ENCODE peak calls at places on chromosomes 12 and 14, in ten cellular contexts. L is kidney; P is body of pancreas; S is mesenchymal stem cell; Y is colonic mucosa; A is heart right ventricle; H is psoas muscle; R is transverse colon; O is naive thymus-derived CD4-positive, alpha-beta T cell; B is GM23248. Q is an unnamed sample. For H3K9me3, the result is how much of the 10 kb centered on the place peaks cover.

GRCh38 chr12:2678416-2678815 is 116.4 kb upstream of the FKBP4 start:
- DNase-seq in L (no peak), P (no peak), S (no peak), Y (no peak), A (no peak), H (no peak), R (no peak), O (no peak), B (no peak), Q (no peak)

GRCh38 chr12:124248862-124249825 is 45.7 kb upstream of the RFLNA start:
- DNase-seq in L (peak), P (no peak), S (no peak), Y (no peak), A (no peak), H (no peak), R (no peak), O (no peak), B (peak), Q (no peak)

GRCh38 chr14:99574099-99574880 is 29.7 kb downstream of the CCDC85C start:
- DNase-seq in L (peak), P (peak), S (peak), Y (peak), A (peak), H (no peak), R (peak), O (no peak), B (peak), Q (peak)

GRCh38 chr14:83825836-83826235 is 1704.1 kb upstream of the FLRT2 start:
- DNase-seq in L (no peak), P (no peak), S (no peak), Y (no peak), A (no peak), H (no peak), R (no peak), O (no peak), B (no peak), Q (no peak)

GRCh38 chr12:122845865-122846621 is 10.8 kb downstream of the HIP1R start:
- DNase-seq in L (peak), P (no peak), S (no peak), Y (no peak), A (no peak), H (no peak), R (no peak), O (no peak), B (no peak), Q (no peak)

GRCh38 chr14:97603201-97603600 is 806.0 kb downstream of the VRK1 start:
- DNase-seq in L (no peak), P (no peak), S (no peak), Y (no peak), A (no peak), H (no peak), R (no peak), O (no peak), B (no peak), Q (no peak)

GRCh38 chr12:67442347-67442841 is 173.2 kb downstream of the CAND1 start:
- DNase-seq in L (no peak), P (peak), S (no peak), Y (no peak), A (peak), H (no peak), R (peak), O (no peak), B (no peak), Q (peak)

GRCh38 chr14:85580536-85581165 is 50.7 kb downstream of the FLRT2 start:
- DNase-seq in L (no peak), P (no peak), S (no peak), Y (no peak), A (no peak), H (no peak), R (no peak), O (no peak), B (no peak), Q (no peak)

GRCh38 chr12:102120886-102121285 is 903 bp downstream of the PARPBP start:
- DNase-seq in L (no peak), P (no peak), S (peak), Y (peak), A (no peak), H (no peak), R (no peak), O (no peak), B (peak), Q (no peak)

GRCh38 chr14:81990312-81990761 is 456.7 kb upstream of the SEL1L start:
- DNase-seq in L (no peak), P (peak), S (peak), Y (peak), A (no peak), H (no peak), R (peak), O (peak), B (peak), Q (peak)

GRCh38 chr12:6927379-6927991 is at the start of gene ATN1:
- DNase-seq in L (peak), P (peak), S (peak), Y (peak), A (peak), H (peak), R (peak), O (peak), B (peak), Q (peak)

GRCh38 chr12:32198555-32198954 is 91.9 kb downstream of the BICD1 start:
- DNase-seq in L (no peak), P (no peak), S (peak), Y (no peak), A (no peak), H (no peak), R (no peak), O (no peak), B (peak), Q (no peak)

GRCh38 chr12:120835304-120835612 is 68.9 kb downstream of the SPPL3 start:
- DNase-seq in L (no peak), P (no peak), S (peak), Y (no peak), A (no peak), H (no peak), R (no peak), O (no peak), B (no peak), Q (no peak)

DNA sequence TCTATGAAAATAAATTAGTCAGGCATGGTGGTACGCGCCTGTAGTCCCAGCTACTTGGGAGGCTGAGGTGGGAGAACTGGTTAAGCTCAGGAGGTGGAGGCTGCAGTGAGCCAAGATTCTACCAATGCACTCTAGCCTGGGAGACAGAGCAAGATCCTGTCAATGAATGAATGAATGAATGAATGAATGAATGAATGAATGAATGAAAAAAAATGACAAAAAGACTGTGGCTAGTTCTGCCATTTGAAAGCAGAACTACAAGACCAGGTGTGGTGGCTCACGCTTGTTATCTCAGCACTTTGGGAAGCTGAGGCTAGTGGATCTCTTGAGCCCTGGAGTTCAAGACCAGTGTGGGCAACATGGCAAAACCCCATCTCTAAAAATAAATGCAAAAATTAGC is 32.2 kb upstream of the NPFF start:
- DNase-seq in L (no peak), P (no peak), S (no peak), Y (no peak), A (no peak), H (no peak), R (no peak), O (no peak), B (no peak), Q (no peak)
- H3K9me3 ChIP-seq in L (under half), P (under half), S (under half), Y (under half), A (under half), H (under half), R (under half), O (under half), B (under half), Q (under half)

DNA sequence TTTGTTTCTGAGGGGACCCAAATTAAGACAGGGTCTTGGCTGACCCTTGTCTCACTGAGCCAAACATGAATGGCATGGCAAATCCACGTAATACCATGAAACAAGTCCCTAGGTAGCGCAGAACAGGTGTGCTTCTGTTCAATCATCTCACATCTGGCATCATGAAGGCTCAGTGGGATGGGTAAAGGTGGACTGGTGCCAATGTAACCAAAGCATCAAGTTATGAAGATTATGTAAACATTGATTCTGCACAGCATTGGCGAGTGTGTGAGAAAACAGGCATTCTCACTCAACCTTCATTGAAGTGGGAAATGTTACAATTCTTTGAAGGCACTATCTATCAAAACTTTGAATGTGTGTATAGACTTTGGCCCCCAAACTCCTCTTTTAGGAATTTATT is 41.9 kb downstream of the PTGER2 start:
- DNase-seq in L (no peak), P (no peak), S (no peak), Y (peak), A (no peak), H (no peak), R (peak), O (no peak), B (no peak), Q (no peak)
- H3K4me3 ChIP-seq in L (no peak), P (no peak), S (no peak), Y (no peak), A (no peak), H (no peak), R (no peak), O (no peak), B (peak), Q (no peak)

GRCh38 chr14:104284107-104284592 is 145.8 kb downstream of the KIF26A start:
- DNase-seq in L (peak), P (peak), S (no peak), Y (peak), A (no peak), H (peak), R (no peak), O (no peak), B (no peak), Q (no peak)
- H3K27ac ChIP-seq in L (no peak), P (no peak), S (no peak), Y (peak), A (no peak), H (no peak), R (peak), O (no peak), B (no peak), Q (no peak)

DNA sequence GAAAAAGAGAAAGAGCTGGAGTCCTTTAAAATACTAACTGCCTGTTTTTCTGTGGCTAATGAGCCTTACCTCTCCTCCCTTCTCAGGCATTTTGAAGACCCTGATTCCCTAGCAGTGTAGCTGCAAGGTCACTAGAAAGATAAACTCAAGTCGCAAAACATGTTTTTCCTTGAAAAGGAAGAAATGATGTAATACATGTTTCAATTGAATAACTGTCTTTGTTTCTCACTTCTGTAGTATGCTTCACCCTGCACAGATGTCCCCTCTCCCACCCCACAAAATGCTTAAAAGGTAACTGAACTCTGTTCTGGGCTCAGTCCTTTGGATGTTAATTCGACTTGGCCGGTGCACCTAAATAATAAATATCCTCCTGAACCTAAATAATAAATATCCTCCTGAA is 1350.3 kb downstream of the TMEM121 start:
- DNase-seq in L (no peak), P (no peak), S (no peak), Y (no peak), A (no peak), H (no peak), R (no peak), O (no peak), B (no peak), Q (no peak)
- H3K9me3 ChIP-seq in L (under half), P (under half), S (under half), Y (under half), A (under half), H (under half), R (under half), O (under half), B (under half), Q (under half)

GRCh38 chr12:95225645-95226212 is 8.1 kb downstream of the VEZT start:
- DNase-seq in L (no peak), P (no peak), S (no peak), Y (no peak), A (no peak), H (no peak), R (no peak), O (no peak), B (no peak), Q (no peak)
- H3K4me3 ChIP-seq in L (no peak), P (no peak), S (no peak), Y (no peak), A (no peak), H (no peak), R (no peak), O (no peak), B (no peak), Q (no peak)

GRCh38 chr12:52245259-52245961 is 12.4 kb downstream of the KRT7 start:
- DNase-seq in L (no peak), P (peak), S (no peak), Y (no peak), A (no peak), H (no peak), R (no peak), O (no peak), B (no peak), Q (peak)
- H3K27ac ChIP-seq in L (peak), P (peak), S (no peak), Y (no peak), A (no peak), H (no peak), R (no peak), O (no peak), B (no peak), Q (peak)

GRCh38 chr14:104804481-104805325 is 3.8 kb downstream of the ZBTB42 start:
- DNase-seq in L (peak), P (no peak), S (no peak), Y (no peak), A (no peak), H (no peak), R (no peak), O (no peak), B (no peak), Q (no peak)
- H3K9me3 ChIP-seq in L (under half), P (under half), S (under half), Y (under half), A (under half), H (under half), R (under half), O (under half), B (under half), Q (under half)

DNA sequence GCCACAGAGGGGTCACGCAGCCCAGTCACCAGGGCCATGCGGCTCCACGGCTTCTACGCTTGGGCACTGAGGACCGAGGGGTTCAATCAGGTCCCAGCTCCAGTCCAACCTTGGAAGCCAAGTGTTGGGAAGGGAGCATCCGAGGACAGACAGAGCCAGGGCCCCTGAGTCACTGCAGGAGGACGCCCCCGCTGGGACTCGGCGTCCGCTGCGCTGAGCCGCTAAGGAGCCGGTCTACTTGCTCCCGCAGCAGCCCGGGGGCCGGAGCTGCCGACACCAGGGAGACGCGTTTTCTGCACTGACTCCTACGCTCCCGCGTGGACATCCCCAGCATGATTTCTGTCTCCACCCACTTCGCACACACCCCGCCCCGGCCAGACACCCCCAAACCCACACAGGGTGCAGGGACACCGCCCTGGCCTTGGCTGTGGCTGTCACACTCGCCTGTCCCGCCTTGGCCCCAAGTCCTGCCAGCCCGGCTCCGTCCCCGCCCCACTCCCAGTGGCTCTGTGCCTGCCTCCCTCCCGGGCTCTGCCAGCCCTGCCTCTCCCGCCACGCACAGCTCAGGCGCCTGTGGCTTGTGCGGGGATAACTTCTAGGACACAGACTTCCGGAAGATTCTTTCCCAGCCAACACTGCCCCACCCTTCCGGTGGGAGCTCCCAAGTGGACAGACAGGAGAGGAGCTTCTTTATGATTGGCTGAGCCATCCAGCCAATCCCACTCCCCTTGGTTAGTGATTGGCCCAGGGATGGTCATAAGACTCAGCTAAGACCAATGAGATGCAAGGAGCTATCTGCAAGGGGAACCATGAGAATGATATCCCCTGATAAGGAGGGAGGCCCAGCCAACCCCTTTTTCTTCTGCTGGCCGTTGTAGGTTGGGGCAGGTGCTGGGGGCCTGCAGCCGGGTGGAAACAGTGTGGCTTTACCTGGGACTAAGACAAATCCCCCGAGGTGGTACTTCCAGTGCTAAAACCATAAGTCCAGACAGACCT is 118.9 kb upstream of the SFSWAP start:
- DNase-seq in L (no peak), P (no peak), S (no peak), Y (no peak), A (no peak), H (no peak), R (no peak), O (no peak), B (no peak), Q (no peak)
- H3K4me3 ChIP-seq in L (no peak), P (no peak), S (no peak), Y (no peak), A (no peak), H (no peak), R (no peak), O (no peak), B (no peak), Q (no peak)

DNA sequence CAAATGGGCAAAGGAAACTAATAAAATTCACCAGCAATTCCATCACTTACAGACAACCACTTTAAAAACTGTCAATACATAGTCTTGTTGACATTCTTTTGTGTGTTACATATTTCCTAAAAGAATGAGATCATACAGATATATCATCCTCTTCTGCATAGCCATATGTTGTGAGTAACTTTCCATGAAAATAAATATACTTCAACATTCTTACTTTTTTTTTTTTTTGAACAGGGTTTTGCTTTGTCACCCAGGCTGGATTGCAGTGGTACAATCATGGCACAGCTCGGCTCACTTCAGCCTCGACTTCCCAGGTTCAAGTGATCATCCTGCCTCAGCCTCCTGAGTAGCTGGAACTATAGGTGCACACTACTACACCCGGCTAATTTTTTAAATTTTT is 20.9 kb downstream of the ZC2HC1C start:
- DNase-seq in L (no peak), P (no peak), S (no peak), Y (no peak), A (no peak), H (no peak), R (no peak), O (no peak), B (peak), Q (no peak)
- H3K27ac ChIP-seq in L (no peak), P (no peak), S (no peak), Y (no peak), A (no peak), H (no peak), R (no peak), O (no peak), B (peak), Q (no peak)

DNA sequence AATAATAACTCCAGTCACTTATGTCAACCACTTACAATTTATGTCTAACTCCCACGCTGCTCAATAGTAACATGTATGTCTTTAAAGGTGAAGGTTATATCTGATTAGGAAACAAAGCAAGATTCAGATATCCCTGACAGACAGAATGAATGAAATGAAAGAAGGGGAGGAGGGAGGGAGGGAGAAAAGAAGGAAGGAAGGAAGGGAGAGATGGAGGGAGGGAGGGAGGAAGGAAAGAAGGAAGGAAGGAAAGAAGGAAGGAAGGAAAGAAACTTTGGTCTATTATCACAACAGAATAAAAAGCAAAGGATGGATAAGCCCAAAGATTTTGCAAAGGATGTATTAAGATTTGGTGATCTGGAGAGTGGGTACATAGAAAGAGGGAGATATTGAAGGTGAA is 433.3 kb downstream of the PRKD1 start:
- DNase-seq in L (no peak), P (no peak), S (no peak), Y (no peak), A (no peak), H (no peak), R (no peak), O (no peak), B (no peak), Q (no peak)
- H3K9me3 ChIP-seq in L (under half), P (under half), S (under half), Y (under half), A (under half), H (under half), R (under half), O (under half), B (under half), Q (under half)

Q was measured in thyroid gland.